ENCODE peak calls at places on chromosome 7, in five cellular contexts. One of them, this sample, is unnamed.

GRCh38 chr7:10315881-10316280 is 657.8 kb upstream of the PHF14 start:
- DNase-seq in fibroblast of mammary gland: no peak
- DNase-seq in CD8-positive, alpha-beta T cell: no peak
- DNase-seq in D341Med: no peak
- DNase-seq in memory B cell: no peak
- DNase-seq in this sample: no peak

GRCh38 chr7:18648849-18649758 is 153.6 kb downstream of the HDAC9 start:
- DNase-seq in memory B cell: no peak
- DNase-seq in D341Med: no peak
- DNase-seq in CD8-positive, alpha-beta T cell: no peak
- DNase-seq in fibroblast of mammary gland: no peak
- DNase-seq in this sample: no peak

GRCh38 chr7:91263359-91264082 is 712 bp upstream of the FZD1 start:
- DNase-seq in CD8-positive, alpha-beta T cell: no peak
- DNase-seq in memory B cell: no peak
- DNase-seq in fibroblast of mammary gland: no peak
- DNase-seq in D341Med: peak; percentile 87
- DNase-seq in this sample: no peak

GRCh38 chr7:107721286-107721685 is 22.7 kb upstream of the CBLL1 start:
- DNase-seq in D341Med: no peak
- DNase-seq in CD8-positive, alpha-beta T cell: no peak
- DNase-seq in memory B cell: no peak
- DNase-seq in fibroblast of mammary gland: no peak
- DNase-seq in this sample: no peak

GRCh38 chr7:47901542-47901941 is 46.7 kb downstream of the PKD1L1 start:
- DNase-seq in D341Med: no peak
- DNase-seq in CD8-positive, alpha-beta T cell: no peak
- DNase-seq in fibroblast of mammary gland: peak; percentile 50
- DNase-seq in memory B cell: no peak
- DNase-seq in this sample: no peak

GRCh38 chr7:137443616-137444015 is 100.1 kb upstream of the PTN start:
- DNase-seq in fibroblast of mammary gland: peak; percentile 78
- DNase-seq in memory B cell: no peak
- DNase-seq in D341Med: no peak
- DNase-seq in CD8-positive, alpha-beta T cell: no peak
- DNase-seq in this sample: no peak

GRCh38 chr7:26686448-26686981 is 177.9 kb downstream of the SKAP2 start:
- DNase-seq in fibroblast of mammary gland: peak; percentile 90
- DNase-seq in CD8-positive, alpha-beta T cell: no peak
- DNase-seq in D341Med: peak; percentile 34
- DNase-seq in memory B cell: peak; percentile 36
- DNase-seq in this sample: no peak

GRCh38 chr7:68269410-68269809 is 1272.8 kb downstream of the TYW1 start:
- DNase-seq in D341Med: no peak
- DNase-seq in memory B cell: no peak
- DNase-seq in CD8-positive, alpha-beta T cell: no peak
- DNase-seq in fibroblast of mammary gland: peak; percentile 11
- DNase-seq in this sample: no peak

GRCh38 chr7:18685961-18686360 is 190.4 kb downstream of the HDAC9 start:
- DNase-seq in memory B cell: no peak
- DNase-seq in CD8-positive, alpha-beta T cell: no peak
- DNase-seq in fibroblast of mammary gland: peak; percentile 58
- DNase-seq in D341Med: no peak
- DNase-seq in this sample: no peak

GRCh38 chr7:101347477-101347876 is 15.2 kb upstream of the COL26A1 start:
- DNase-seq in fibroblast of mammary gland: no peak
- DNase-seq in memory B cell: no peak
- DNase-seq in D341Med: no peak
- DNase-seq in CD8-positive, alpha-beta T cell: no peak
- DNase-seq in this sample: no peak

GRCh38 chr7:41205600-41205999 is 497.3 kb downstream of the INHBA start:
- DNase-seq in fibroblast of mammary gland: no peak
- DNase-seq in D341Med: no peak
- DNase-seq in CD8-positive, alpha-beta T cell: no peak
- DNase-seq in memory B cell: no peak
- DNase-seq in this sample: no peak

GRCh38 chr7:69814421-69814962 is 216.2 kb downstream of the AUTS2 start:
- DNase-seq in memory B cell: no peak
- DNase-seq in CD8-positive, alpha-beta T cell: no peak
- DNase-seq in fibroblast of mammary gland: peak; percentile 49
- DNase-seq in D341Med: no peak
- DNase-seq in this sample: no peak

GRCh38 chr7:77570330-77571011 is 33.4 kb downstream of the PTPN12 start:
- DNase-seq in memory B cell: no peak
- DNase-seq in D341Med: no peak
- DNase-seq in CD8-positive, alpha-beta T cell: no peak
- DNase-seq in fibroblast of mammary gland: peak; percentile 74
- DNase-seq in this sample: no peak

GRCh38 chr7:155943251-155943899 is 131.1 kb upstream of the SHH start:
- DNase-seq in D341Med: no peak
- DNase-seq in CD8-positive, alpha-beta T cell: no peak
- DNase-seq in memory B cell: no peak
- DNase-seq in fibroblast of mammary gland: no peak
- DNase-seq in this sample: no peak

GRCh38 chr7:32074787-32075570 is 4.8 kb upstream of the PDE1C start:
- DNase-seq in fibroblast of mammary gland: no peak
- DNase-seq in D341Med: no peak
- DNase-seq in CD8-positive, alpha-beta T cell: no peak
- DNase-seq in memory B cell: no peak
- DNase-seq in this sample: no peak

GRCh38 chr7:39125849-39126248 is 148.1 kb downstream of the POU6F2 start:
- DNase-seq in CD8-positive, alpha-beta T cell: no peak
- DNase-seq in memory B cell: no peak
- DNase-seq in D341Med: no peak
- DNase-seq in fibroblast of mammary gland: no peak
- DNase-seq in this sample: no peak

GRCh38 chr7:13031481-13031880 is 344.0 kb downstream of the ARL4A start:
- DNase-seq in fibroblast of mammary gland: peak; percentile 37
- DNase-seq in D341Med: no peak
- DNase-seq in memory B cell: no peak
- DNase-seq in CD8-positive, alpha-beta T cell: no peak
- DNase-seq in this sample: no peak

GRCh38 chr7:46786221-46786951 is 795.5 kb downstream of the TNS3 start:
- DNase-seq in CD8-positive, alpha-beta T cell: no peak
- DNase-seq in D341Med: no peak
- DNase-seq in memory B cell: no peak
- DNase-seq in fibroblast of mammary gland: peak; percentile 22
- DNase-seq in this sample: no peak

GRCh38 chr7:74207586-74207985 is 2.2 kb upstream of the LAT2 start:
- DNase-seq in CD8-positive, alpha-beta T cell: no peak
- DNase-seq in fibroblast of mammary gland: no peak
- DNase-seq in D341Med: no peak
- DNase-seq in memory B cell: no peak
- DNase-seq in this sample: no peak

GRCh38 chr7:95501261-95501816 is 15.6 kb downstream of the ASB4 start:
- DNase-seq in fibroblast of mammary gland: peak; percentile 18
- DNase-seq in D341Med: no peak
- DNase-seq in memory B cell: no peak
- DNase-seq in CD8-positive, alpha-beta T cell: no peak
- DNase-seq in this sample: peak; percentile 31

GRCh38 chr7:10793995-10794780 is 179.5 kb upstream of the PHF14 start:
- DNase-seq in D341Med: no peak
- DNase-seq in memory B cell: no peak
- DNase-seq in CD8-positive, alpha-beta T cell: no peak
- DNase-seq in fibroblast of mammary gland: peak; percentile 13
- DNase-seq in this sample: no peak

GRCh38 chr7:2564970-2565546 is 6.3 kb downstream of the IQCE start:
- DNase-seq in fibroblast of mammary gland: no peak
- DNase-seq in D341Med: no peak
- DNase-seq in CD8-positive, alpha-beta T cell: no peak
- DNase-seq in memory B cell: no peak
- DNase-seq in this sample: no peak

GRCh38 chr7:27952393-27953290 is 212.7 kb downstream of the TAX1BP1 start:
- DNase-seq in fibroblast of mammary gland: peak; percentile 86
- DNase-seq in CD8-positive, alpha-beta T cell: no peak
- DNase-seq in memory B cell: no peak
- DNase-seq in D341Med: no peak
- DNase-seq in this sample: no peak

GRCh38 chr7:73519867-73520672 is 2.0 kb downstream of the BAZ1B start:
- DNase-seq in D341Med: no peak
- DNase-seq in CD8-positive, alpha-beta T cell: no peak
- DNase-seq in memory B cell: no peak
- DNase-seq in fibroblast of mammary gland: peak; percentile 8
- DNase-seq in this sample: no peak

GRCh38 chr7:51240868-51241267 is 75.7 kb downstream of the COBL start:
- DNase-seq in CD8-positive, alpha-beta T cell: no peak
- DNase-seq in fibroblast of mammary gland: no peak
- DNase-seq in memory B cell: no peak
- DNase-seq in D341Med: no peak
- DNase-seq in this sample: no peak

GRCh38 chr7:71612011-71612410 is 480.1 kb downstream of the GALNT17 start:
- DNase-seq in fibroblast of mammary gland: no peak
- DNase-seq in D341Med: no peak
- DNase-seq in memory B cell: no peak
- DNase-seq in CD8-positive, alpha-beta T cell: no peak
- DNase-seq in this sample: no peak

GRCh38 chr7:44196450-44196872 is 4.3 kb upstream of the YKT6 start:
- DNase-seq in memory B cell: peak; percentile 22
- DNase-seq in fibroblast of mammary gland: peak; percentile 64
- DNase-seq in D341Med: peak; percentile 75
- DNase-seq in CD8-positive, alpha-beta T cell: peak; percentile 26
- DNase-seq in this sample: peak; percentile 17

GRCh38 chr7:115410427-115410805 is 488.5 kb downstream of the MDFIC start:
- DNase-seq in memory B cell: no peak
- DNase-seq in fibroblast of mammary gland: no peak
- DNase-seq in D341Med: no peak
- DNase-seq in CD8-positive, alpha-beta T cell: no peak
- DNase-seq in this sample: no peak

GRCh38 chr7:104052979-104053378 is 63.5 kb upstream of the RELN start:
- DNase-seq in memory B cell: no peak
- DNase-seq in fibroblast of mammary gland: no peak
- DNase-seq in D341Med: no peak
- DNase-seq in CD8-positive, alpha-beta T cell: no peak
- DNase-seq in this sample: no peak

GRCh38 chr7:66344166-66344565 is 139.0 kb downstream of the TPST1 start:
- DNase-seq in D341Med: no peak
- DNase-seq in memory B cell: no peak
- DNase-seq in fibroblast of mammary gland: peak; percentile 81
- DNase-seq in CD8-positive, alpha-beta T cell: no peak
- DNase-seq in this sample: no peak

This sample was measured in stimulated activated naive B cell treated with anti-CD40 and anti-IgM and Interleukin-4, amounts not matched to agents 10 μg/mL and 1 μg/mL and 100 μg/mL, for 72 hours.